ENCODE peak calls at places on chromosomes 4 and X, in ten cellular contexts. V is hepatocyte, F is cardiac muscle cell, P is nephron progenitor cell, Z is foreskin fibroblast, C is left ventricle myocardium inferior, S is dorsolateral prefrontal cortex, J is neural crest cell, Y is GM20000, U is GM13977. M is an unnamed sample.

GRCh38 chr4:109914356-109914755 is 1.7 kb downstream of the EGF start:
- DNase-seq in V (peak; percentile 20), F (no peak), P (no peak), Z (no peak), C (no peak), S (no peak), J (no peak), Y (no peak), U (no peak), M (no peak)

GRCh38 chr4:74555231-74555630 is 110.3 kb downstream of the AREG start:
- DNase-seq in V (no peak), F (no peak), P (no peak), Z (no peak), C (no peak), S (no peak), J (no peak), Y (no peak), U (no peak), M (no peak)

GRCh38 chr4:2822461-2823300 is 21.0 kb upstream of the ADD1 start:
- DNase-seq in V (no peak), F (no peak), P (no peak), Z (no peak), C (peak; percentile 12), S (no peak), J (no peak), Y (no peak), U (no peak), M (no peak)

GRCh38 chrX:153667931-153668396 is 5.6 kb downstream of the PNCK start:
- DNase-seq in V (peak; percentile 91), F (peak; percentile 89), P (peak; percentile 86), Z (peak; percentile 72), C (peak; percentile 81), S (peak; percentile 91), J (peak; percentile 78), Y (peak; percentile 78), U (peak; percentile 85), M (peak; percentile 82)

GRCh38 chr4:111754003-111754402 is 391.3 kb upstream of the FAM241A start:
- DNase-seq in V (no peak), F (no peak), P (no peak), Z (no peak), C (no peak), S (no peak), J (no peak), Y (no peak), U (no peak), M (no peak)

GRCh38 chr4:171676555-171677215 is 136.5 kb upstream of the GALNTL6 start:
- DNase-seq in V (no peak), F (no peak), P (no peak), Z (no peak), C (no peak), S (no peak), J (no peak), Y (peak; percentile 24), U (peak; percentile 9), M (peak; percentile 32)

GRCh38 chrX:151675121-151675746 is 20.0 kb upstream of the PRRG3 start:
- DNase-seq in V (no peak), F (no peak), P (no peak), Z (no peak), C (no peak), S (no peak), J (no peak), Y (no peak), U (no peak), M (no peak)

GRCh38 chr4:37673523-37674192 is 12.5 kb downstream of the RELL1 start:
- DNase-seq in V (no peak), F (no peak), P (no peak), Z (no peak), C (no peak), S (no peak), J (no peak), Y (no peak), U (no peak), M (no peak)

GRCh38 chr4:140188975-140189374 is 35.0 kb upstream of the MAML3 start:
- DNase-seq in V (peak; percentile 16), F (peak; percentile 96), P (no peak), Z (peak; percentile 83), C (no peak), S (no peak), J (no peak), Y (no peak), U (no peak), M (no peak)

GRCh38 chr4:15182600-15183222 is 180.4 kb downstream of the CPEB2 start:
- DNase-seq in V (no peak), F (peak; percentile 68), P (no peak), Z (no peak), C (no peak), S (no peak), J (no peak), Y (no peak), U (no peak), M (no peak)

GRCh38 chrX:150202641-150203248 is 160.4 kb upstream of the MAMLD1 start:
- DNase-seq in V (peak; percentile 13), F (peak; percentile 83), P (no peak), Z (peak; percentile 78), C (no peak), S (no peak), J (no peak), Y (no peak), U (no peak), M (no peak)

GRCh38 chr4:185256444-185256843 is 47.0 kb downstream of the SNX25 start:
- DNase-seq in V (no peak), F (peak; percentile 48), P (no peak), Z (peak; percentile 66), C (no peak), S (no peak), J (no peak), Y (no peak), U (no peak), M (no peak)

GRCh38 chr4:87975466-87975865 is at the start of gene SPP1:
- DNase-seq in V (peak; percentile 13), F (peak; percentile 9), P (peak; percentile 37), Z (peak; percentile 29), C (no peak), S (peak; percentile 75), J (peak; percentile 32), Y (peak; percentile 9), U (peak; percentile 11), M (peak; percentile 16)

GRCh38 chrX:152822383-152823086 is 8.0 kb downstream of the CETN2 start:
- DNase-seq in V (no peak), F (no peak), P (no peak), Z (peak; percentile 60), C (no peak), S (no peak), J (no peak), Y (no peak), U (no peak), M (no peak)

GRCh38 chr4:67871867-67872266 is 11.9 kb downstream of the TMPRSS11D start:
- DNase-seq in V (peak; percentile 58), F (peak; percentile 69), P (no peak), Z (peak; percentile 69), C (no peak), S (no peak), J (no peak), Y (peak; percentile 32), U (peak; percentile 26), M (peak; percentile 32)

GRCh38 chr4:85391011-85391410 is 83.9 kb upstream of the ARHGAP24 start:
- DNase-seq in V (no peak), F (no peak), P (no peak), Z (no peak), C (no peak), S (no peak), J (no peak), Y (no peak), U (no peak), M (no peak)

GRCh38 chr4:7995135-7995534 is 55.5 kb upstream of the AFAP1 start:
- DNase-seq in V (no peak), F (no peak), P (no peak), Z (no peak), C (no peak), S (no peak), J (no peak), Y (no peak), U (no peak), M (no peak)

GRCh38 chr4:66564901-66565648 is 894.8 kb upstream of the EPHA5 start:
- DNase-seq in V (peak; percentile 58), F (peak; percentile 86), P (no peak), Z (peak; percentile 18), C (no peak), S (no peak), J (no peak), Y (no peak), U (no peak), M (no peak)

GRCh38 chrX:12383196-12383595 is 244.9 kb downstream of the FRMPD4 start:
- DNase-seq in V (no peak), F (no peak), P (no peak), Z (no peak), C (no peak), S (no peak), J (no peak), Y (no peak), U (no peak), M (no peak)
- TF ChIP-seq CTCF in V (no peak), F (peak; percentile 31), P (peak; percentile 32), Z (peak; percentile 18), C (no peak), S (no peak), J (peak; percentile 40), Y (no peak), U (peak; percentile 23), M (no peak)

GRCh38 chrX:48945517-48946348 is 11.7 kb downstream of the OTUD5 start:
- DNase-seq in V (peak; percentile 76), F (peak; percentile 59), P (peak; percentile 40), Z (peak; percentile 71), C (peak; percentile 22), S (peak; percentile 48), J (peak; percentile 25), Y (peak; percentile 48), U (peak; percentile 64), M (peak; percentile 61)
- TF ChIP-seq CTCF in V (peak; percentile 73), F (peak; percentile 75), P (peak; percentile 64), Z (peak; percentile 78), C (peak; percentile 71), S (peak; percentile 56), J (peak; percentile 77), Y (peak; percentile 80), U (peak; percentile 92), M (peak; percentile 92)

GRCh38 chr4:55395218-55395528 is 584 bp upstream of the TMEM165 start:
- DNase-seq in V (no peak), F (no peak), P (no peak), Z (no peak), C (no peak), S (no peak), J (no peak), Y (no peak), U (no peak), M (no peak)
- TF ChIP-seq CTCF in V (peak; percentile 3), F (peak; percentile 3), P (no peak), Z (no peak), C (no peak), S (no peak), J (peak; percentile 40), Y (no peak), U (no peak), M (no peak)

DNA sequence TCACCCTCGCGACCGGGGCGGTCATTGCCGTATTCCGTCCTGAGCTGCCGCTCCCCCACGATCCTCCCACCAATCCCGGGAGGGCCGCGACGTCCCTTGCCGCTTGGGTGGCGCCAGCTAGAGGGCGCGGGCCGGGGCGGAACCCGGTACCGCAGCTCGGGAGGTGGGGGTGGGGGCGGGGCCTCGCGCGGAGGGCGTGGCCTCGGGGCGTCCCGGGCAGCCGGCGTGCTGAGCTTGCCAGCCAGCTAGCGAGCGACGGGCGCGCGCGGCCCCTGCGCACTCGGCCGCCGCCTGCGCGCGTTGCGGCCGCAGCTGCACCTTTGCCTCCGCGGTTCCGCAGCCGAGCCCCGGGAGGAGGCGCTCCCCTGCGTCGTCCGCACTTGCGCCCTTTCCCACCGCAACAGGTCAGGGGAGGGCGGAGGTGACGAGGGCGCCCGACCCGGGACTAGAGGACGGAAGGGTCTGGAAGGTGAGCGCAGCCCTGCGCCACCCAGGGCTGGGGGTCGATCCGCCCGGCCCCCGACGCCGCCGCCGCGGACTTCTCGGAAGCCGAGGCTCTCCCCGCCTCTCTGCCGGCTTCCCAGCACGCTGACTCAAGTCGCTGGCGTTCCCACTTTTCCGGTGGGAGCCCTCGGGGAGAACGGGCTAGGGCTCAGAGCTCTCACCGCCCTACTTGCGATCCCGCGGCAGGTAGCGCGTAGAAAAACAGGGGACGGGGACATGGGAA is at the start of gene AFF1:
- DNase-seq in V (peak; percentile 96), F (peak; percentile 95), P (peak; percentile 93), Z (peak; percentile 98), C (peak; percentile 94), S (peak; percentile 89), J (peak; percentile 80), Y (peak; percentile 94), U (peak; percentile 95), M (peak; percentile 95)
- TF ChIP-seq CTCF in V (peak; percentile 41), F (peak; percentile 27), P (no peak), Z (peak; percentile 19), C (peak; percentile 66), S (peak; percentile 56), J (peak; percentile 39), Y (no peak), U (peak; percentile 48), M (peak; percentile 45)